ENCODE peak calls at places on chromosomes 16 and 17, in five cellular contexts. J, U, E, L and B are unnamed samples.

GRCh38 chr17:16418684-16419066 is 3.3 kb downstream of the TRPV2 start:
- DNase-seq in J (no peak), U (peak; percentile 37), E (no peak), L (no peak), B (no peak)

GRCh38 chr16:75247249-75247648 is 4.2 kb downstream of the BCAR1 start:
- DNase-seq in J (no peak), U (no peak), E (no peak), L (no peak), B (no peak)

GRCh38 chr17:75010683-75011406 is 1.6 kb upstream of the MRPL58 start:
- DNase-seq in J (peak; percentile 61), U (no peak), E (peak; percentile 89), L (no peak), B (peak; percentile 58)

GRCh38 chr17:41642252-41643156 is 18.1 kb upstream of the KRT17 start:
- DNase-seq in J (no peak), U (no peak), E (no peak), L (no peak), B (no peak)

GRCh38 chr17:4706121-4706520 is 2.2 kb upstream of the PELP1 start:
- DNase-seq in J (no peak), U (no peak), E (no peak), L (no peak), B (peak; percentile 47)

GRCh38 chr16:69917739-69918138 is 33.4 kb upstream of the CLEC18A start:
- DNase-seq in J (no peak), U (no peak), E (no peak), L (peak; percentile 46), B (peak; percentile 86)

GRCh38 chr17:75818326-75818885 is 25.8 kb downstream of the UNC13D start:
- DNase-seq in J (no peak), U (no peak), E (no peak), L (no peak), B (no peak)

GRCh38 chr16:88727871-88728270 is 21.6 kb downstream of the CTU2 start:
- DNase-seq in J (no peak), U (no peak), E (no peak), L (no peak), B (no peak)

GRCh38 chr16:82031116-82032084 is 3.7 kb upstream of the HSD17B2 start:
- DNase-seq in J (no peak), U (no peak), E (peak; percentile 29), L (no peak), B (peak; percentile 75)

GRCh38 chr16:9919460-9919859 is 262.8 kb downstream of the GRIN2A start:
- DNase-seq in J (no peak), U (no peak), E (no peak), L (no peak), B (no peak)

GRCh38 chr16:1691276-1691675 is 13.2 kb downstream of the JPT2 start:
- DNase-seq in J (no peak), U (no peak), E (no peak), L (no peak), B (no peak)

GRCh38 chr16:79997257-79997656 is 396.7 kb upstream of the MAF start:
- DNase-seq in J (no peak), U (no peak), E (no peak), L (no peak), B (peak; percentile 60)

GRCh38 chr17:81923302-81924260 is 4.0 kb downstream of the MAFG start:
- DNase-seq in J (peak; percentile 83), U (no peak), E (no peak), L (no peak), B (peak; percentile 84)

GRCh38 chr16:81405702-81406113 is 38.9 kb upstream of the CMIP start:
- DNase-seq in J (no peak), U (no peak), E (no peak), L (peak; percentile 53), B (peak; percentile 69)

GRCh38 chr17:32504166-32504990 is 17.6 kb downstream of the CDK5R1 start:
- DNase-seq in J (peak; percentile 39), U (no peak), E (no peak), L (no peak), B (no peak)

GRCh38 chr17:46795379-46795952 is 23.0 kb downstream of the WNT3 start:
- DNase-seq in J (no peak), U (no peak), E (peak; percentile 57), L (no peak), B (no peak)

GRCh38 chr16:28572659-28573510 is 19.2 kb downstream of the SGF29 start:
- DNase-seq in J (no peak), U (no peak), E (no peak), L (no peak), B (peak; percentile 45)

GRCh38 chr16:89437991-89438390 is 52.4 kb downstream of the ANKRD11 start:
- DNase-seq in J (peak; percentile 65), U (no peak), E (no peak), L (no peak), B (no peak)

GRCh38 chr16:85402910-85403692 is 210.0 kb upstream of the GSE1 start:
- DNase-seq in J (no peak), U (no peak), E (peak; percentile 12), L (no peak), B (peak; percentile 52)

GRCh38 chr17:41771389-41772206 is 14.9 kb downstream of the JUP start:
- DNase-seq in J (peak; percentile 54), U (no peak), E (no peak), L (no peak), B (no peak)

GRCh38 chr17:9371019-9371418 is 204.6 kb downstream of the STX8 start:
- DNase-seq in J (no peak), U (no peak), E (peak; percentile 98), L (no peak), B (no peak)